ENCODE peak calls at places on chromosomes 11 and 22, in seven cellular contexts. One of them, this sample, is unnamed.

GRCh38 chr11:85970593-85970992 is 98.3 kb downstream of the PICALM start:
- DNase-seq in mucosa of descending colon: no peak
- DNase-seq in GOT3: no peak
- DNase-seq in activated naive CD8-positive, alpha-beta T cell treated with anti-CD3 and anti-CD28 coated beads, Interleukin-2, amount 50 U/mL, for 24 hours: no peak
- DNase-seq in M059J: no peak
- DNase-seq in left ventricle myocardium inferior: no peak
- DNase-seq in brain pericyte: no peak
- DNase-seq in this sample: no peak

GRCh38 chr11:60161107-60161506 is 21.8 kb downstream of the MS4A6A start:
- DNase-seq in mucosa of descending colon: no peak
- DNase-seq in GOT3: no peak
- DNase-seq in activated naive CD8-positive, alpha-beta T cell treated with anti-CD3 and anti-CD28 coated beads, Interleukin-2, amount 50 U/mL, for 24 hours: no peak
- DNase-seq in M059J: no peak
- DNase-seq in left ventricle myocardium inferior: no peak
- DNase-seq in brain pericyte: no peak
- DNase-seq in this sample: no peak

GRCh38 chr11:115778928-115779650 is 274.9 kb upstream of the CADM1 start:
- DNase-seq in mucosa of descending colon: no peak
- DNase-seq in GOT3: no peak
- DNase-seq in activated naive CD8-positive, alpha-beta T cell treated with anti-CD3 and anti-CD28 coated beads, Interleukin-2, amount 50 U/mL, for 24 hours: no peak
- DNase-seq in M059J: peak; percentile 60
- DNase-seq in left ventricle myocardium inferior: no peak
- DNase-seq in brain pericyte: no peak
- DNase-seq in this sample: no peak

GRCh38 chr11:15055620-15056356 is 17.6 kb upstream of the CALCB start:
- DNase-seq in mucosa of descending colon: no peak
- DNase-seq in GOT3: no peak
- DNase-seq in activated naive CD8-positive, alpha-beta T cell treated with anti-CD3 and anti-CD28 coated beads, Interleukin-2, amount 50 U/mL, for 24 hours: no peak
- DNase-seq in M059J: no peak
- DNase-seq in left ventricle myocardium inferior: no peak
- DNase-seq in brain pericyte: no peak
- DNase-seq in this sample: no peak

GRCh38 chr22:27799334-27800249 is 2.0 kb downstream of the MN1 start:
- DNase-seq in mucosa of descending colon: no peak
- DNase-seq in GOT3: no peak
- DNase-seq in activated naive CD8-positive, alpha-beta T cell treated with anti-CD3 and anti-CD28 coated beads, Interleukin-2, amount 50 U/mL, for 24 hours: no peak
- DNase-seq in M059J: peak; percentile 54
- DNase-seq in left ventricle myocardium inferior: peak; percentile 34
- DNase-seq in brain pericyte: no peak
- DNase-seq in this sample: no peak

GRCh38 chr11:102589047-102589459 is 36.1 kb downstream of the MMP20 start:
- DNase-seq in mucosa of descending colon: no peak
- DNase-seq in GOT3: no peak
- DNase-seq in activated naive CD8-positive, alpha-beta T cell treated with anti-CD3 and anti-CD28 coated beads, Interleukin-2, amount 50 U/mL, for 24 hours: no peak
- DNase-seq in M059J: no peak
- DNase-seq in left ventricle myocardium inferior: no peak
- DNase-seq in brain pericyte: no peak
- DNase-seq in this sample: no peak

GRCh38 chr11:117384045-117384444 is 56.4 kb downstream of the CEP164 start:
- DNase-seq in mucosa of descending colon: no peak
- DNase-seq in GOT3: no peak
- DNase-seq in activated naive CD8-positive, alpha-beta T cell treated with anti-CD3 and anti-CD28 coated beads, Interleukin-2, amount 50 U/mL, for 24 hours: no peak
- DNase-seq in M059J: peak; percentile 91
- DNase-seq in left ventricle myocardium inferior: no peak
- DNase-seq in brain pericyte: no peak
- DNase-seq in this sample: no peak

GRCh38 chr11:38788591-38788990 is 2190.6 kb upstream of the RAG2 start:
- DNase-seq in mucosa of descending colon: no peak
- DNase-seq in GOT3: no peak
- DNase-seq in activated naive CD8-positive, alpha-beta T cell treated with anti-CD3 and anti-CD28 coated beads, Interleukin-2, amount 50 U/mL, for 24 hours: no peak
- DNase-seq in M059J: peak; percentile 1
- DNase-seq in left ventricle myocardium inferior: no peak
- DNase-seq in brain pericyte: no peak
- DNase-seq in this sample: no peak

GRCh38 chr11:34064291-34064690 is 12.8 kb downstream of the CAPRIN1 start:
- DNase-seq in mucosa of descending colon: no peak
- DNase-seq in GOT3: no peak
- DNase-seq in activated naive CD8-positive, alpha-beta T cell treated with anti-CD3 and anti-CD28 coated beads, Interleukin-2, amount 50 U/mL, for 24 hours: no peak
- DNase-seq in M059J: no peak
- DNase-seq in left ventricle myocardium inferior: no peak
- DNase-seq in brain pericyte: no peak
- DNase-seq in this sample: no peak

GRCh38 chr11:2775083-2775625 is 75.4 kb upstream of the KCNQ1OT1 start:
- DNase-seq in mucosa of descending colon: peak; percentile 27
- DNase-seq in GOT3: no peak
- DNase-seq in activated naive CD8-positive, alpha-beta T cell treated with anti-CD3 and anti-CD28 coated beads, Interleukin-2, amount 50 U/mL, for 24 hours: no peak
- DNase-seq in M059J: no peak
- DNase-seq in left ventricle myocardium inferior: no peak
- DNase-seq in brain pericyte: no peak
- DNase-seq in this sample: no peak

GRCh38 chr11:130163346-130164220 is 4.0 kb downstream of the ST14 start:
- DNase-seq in mucosa of descending colon: no peak
- DNase-seq in GOT3: no peak
- DNase-seq in activated naive CD8-positive, alpha-beta T cell treated with anti-CD3 and anti-CD28 coated beads, Interleukin-2, amount 50 U/mL, for 24 hours: no peak
- DNase-seq in M059J: peak; percentile 36
- DNase-seq in left ventricle myocardium inferior: no peak
- DNase-seq in brain pericyte: no peak
- DNase-seq in this sample: no peak

GRCh38 chr22:19115628-19116027 is 6.6 kb downstream of the DGCR2 start:
- DNase-seq in mucosa of descending colon: no peak
- DNase-seq in GOT3: no peak
- DNase-seq in activated naive CD8-positive, alpha-beta T cell treated with anti-CD3 and anti-CD28 coated beads, Interleukin-2, amount 50 U/mL, for 24 hours: no peak
- DNase-seq in M059J: no peak
- DNase-seq in left ventricle myocardium inferior: no peak
- DNase-seq in brain pericyte: no peak
- DNase-seq in this sample: no peak

GRCh38 chr11:31233425-31233824 is 136.1 kb downstream of the DCDC1 start:
- DNase-seq in mucosa of descending colon: no peak
- DNase-seq in GOT3: no peak
- DNase-seq in activated naive CD8-positive, alpha-beta T cell treated with anti-CD3 and anti-CD28 coated beads, Interleukin-2, amount 50 U/mL, for 24 hours: no peak
- DNase-seq in M059J: peak; percentile 14
- DNase-seq in left ventricle myocardium inferior: no peak
- DNase-seq in brain pericyte: no peak
- DNase-seq in this sample: no peak

GRCh38 chr11:35141538-35141937 is 2.6 kb downstream of the CD44 start:
- DNase-seq in mucosa of descending colon: peak; percentile 83
- DNase-seq in GOT3: no peak
- DNase-seq in activated naive CD8-positive, alpha-beta T cell treated with anti-CD3 and anti-CD28 coated beads, Interleukin-2, amount 50 U/mL, for 24 hours: no peak
- DNase-seq in M059J: peak; percentile 66
- DNase-seq in left ventricle myocardium inferior: peak; percentile 39
- DNase-seq in brain pericyte: no peak
- DNase-seq in this sample: no peak

GRCh38 chr11:6505577-6506240 is 8.6 kb downstream of the DNHD1 start:
- DNase-seq in mucosa of descending colon: no peak
- DNase-seq in GOT3: no peak
- DNase-seq in activated naive CD8-positive, alpha-beta T cell treated with anti-CD3 and anti-CD28 coated beads, Interleukin-2, amount 50 U/mL, for 24 hours: no peak
- DNase-seq in M059J: peak; percentile 64
- DNase-seq in left ventricle myocardium inferior: no peak
- DNase-seq in brain pericyte: no peak
- DNase-seq in this sample: no peak

GRCh38 chr22:45553333-45554039 is 50.8 kb downstream of the FBLN1 start:
- DNase-seq in mucosa of descending colon: peak; percentile 63
- DNase-seq in GOT3: no peak
- DNase-seq in activated naive CD8-positive, alpha-beta T cell treated with anti-CD3 and anti-CD28 coated beads, Interleukin-2, amount 50 U/mL, for 24 hours: peak; percentile 78
- DNase-seq in M059J: peak; percentile 92
- DNase-seq in left ventricle myocardium inferior: peak; percentile 77
- DNase-seq in brain pericyte: peak; percentile 84
- DNase-seq in this sample: no peak

GRCh38 chr22:45218974-45219373 is 21.7 kb downstream of the KIAA0930 start:
- DNase-seq in mucosa of descending colon: no peak
- DNase-seq in GOT3: no peak
- DNase-seq in activated naive CD8-positive, alpha-beta T cell treated with anti-CD3 and anti-CD28 coated beads, Interleukin-2, amount 50 U/mL, for 24 hours: peak; percentile 25
- DNase-seq in M059J: no peak
- DNase-seq in left ventricle myocardium inferior: no peak
- DNase-seq in brain pericyte: no peak
- DNase-seq in this sample: no peak

GRCh38 chr11:18749681-18750319 is 23.8 kb upstream of the IGSF22 start:
- DNase-seq in mucosa of descending colon: no peak
- DNase-seq in GOT3: no peak
- DNase-seq in activated naive CD8-positive, alpha-beta T cell treated with anti-CD3 and anti-CD28 coated beads, Interleukin-2, amount 50 U/mL, for 24 hours: no peak
- DNase-seq in M059J: peak; percentile 90
- DNase-seq in left ventricle myocardium inferior: no peak
- DNase-seq in brain pericyte: no peak
- DNase-seq in this sample: no peak

GRCh38 chr22:24026733-24027132 is 15.6 kb downstream of the CABIN1 start:
- DNase-seq in mucosa of descending colon: no peak
- DNase-seq in GOT3: no peak
- DNase-seq in activated naive CD8-positive, alpha-beta T cell treated with anti-CD3 and anti-CD28 coated beads, Interleukin-2, amount 50 U/mL, for 24 hours: no peak
- DNase-seq in M059J: no peak
- DNase-seq in left ventricle myocardium inferior: no peak
- DNase-seq in brain pericyte: no peak
- DNase-seq in this sample: no peak

GRCh38 chr11:124214027-124214426 is 26.9 kb upstream of the OR8G1 start:
- DNase-seq in mucosa of descending colon: no peak
- DNase-seq in GOT3: no peak
- DNase-seq in activated naive CD8-positive, alpha-beta T cell treated with anti-CD3 and anti-CD28 coated beads, Interleukin-2, amount 50 U/mL, for 24 hours: no peak
- DNase-seq in M059J: no peak
- DNase-seq in left ventricle myocardium inferior: no peak
- DNase-seq in brain pericyte: no peak
- DNase-seq in this sample: no peak

GRCh38 chr11:128039140-128040021 is 548.0 kb downstream of the ETS1 start:
- DNase-seq in mucosa of descending colon: peak; percentile 80
- DNase-seq in GOT3: no peak
- DNase-seq in activated naive CD8-positive, alpha-beta T cell treated with anti-CD3 and anti-CD28 coated beads, Interleukin-2, amount 50 U/mL, for 24 hours: peak; percentile 73
- DNase-seq in M059J: peak; percentile 96
- DNase-seq in left ventricle myocardium inferior: no peak
- DNase-seq in brain pericyte: no peak
- DNase-seq in this sample: no peak

GRCh38 chr11:1306186-1307162 is 3.0 kb downstream of the TOLLIP start:
- DNase-seq in mucosa of descending colon: no peak
- DNase-seq in GOT3: no peak
- DNase-seq in activated naive CD8-positive, alpha-beta T cell treated with anti-CD3 and anti-CD28 coated beads, Interleukin-2, amount 50 U/mL, for 24 hours: no peak
- DNase-seq in M059J: no peak
- DNase-seq in left ventricle myocardium inferior: no peak
- DNase-seq in brain pericyte: no peak
- DNase-seq in this sample: no peak

GRCh38 chr11:11349870-11350325 is 3.2 kb downstream of the CSNK2A3 start:
- DNase-seq in mucosa of descending colon: no peak
- DNase-seq in GOT3: no peak
- DNase-seq in activated naive CD8-positive, alpha-beta T cell treated with anti-CD3 and anti-CD28 coated beads, Interleukin-2, amount 50 U/mL, for 24 hours: no peak
- DNase-seq in M059J: peak; percentile 15
- DNase-seq in left ventricle myocardium inferior: no peak
- DNase-seq in brain pericyte: peak; percentile 36
- DNase-seq in this sample: no peak

GRCh38 chr11:86502137-86502536 is 127.5 kb downstream of the CCDC81 start:
- DNase-seq in mucosa of descending colon: no peak
- DNase-seq in GOT3: no peak
- DNase-seq in activated naive CD8-positive, alpha-beta T cell treated with anti-CD3 and anti-CD28 coated beads, Interleukin-2, amount 50 U/mL, for 24 hours: no peak
- DNase-seq in M059J: no peak
- DNase-seq in left ventricle myocardium inferior: no peak
- DNase-seq in brain pericyte: no peak
- DNase-seq in this sample: no peak

GRCh38 chr22:36375071-36375980 is 12.4 kb downstream of the MYH9 start:
- DNase-seq in mucosa of descending colon: no peak
- DNase-seq in GOT3: no peak
- DNase-seq in activated naive CD8-positive, alpha-beta T cell treated with anti-CD3 and anti-CD28 coated beads, Interleukin-2, amount 50 U/mL, for 24 hours: no peak
- DNase-seq in M059J: peak; percentile 69
- DNase-seq in left ventricle myocardium inferior: no peak
- DNase-seq in brain pericyte: no peak
- DNase-seq in this sample: no peak

GRCh38 chr11:70423523-70424505 is 25.5 kb downstream of the CTTN start:
- DNase-seq in mucosa of descending colon: no peak
- DNase-seq in GOT3: no peak
- DNase-seq in activated naive CD8-positive, alpha-beta T cell treated with anti-CD3 and anti-CD28 coated beads, Interleukin-2, amount 50 U/mL, for 24 hours: peak; percentile 58
- DNase-seq in M059J: peak; percentile 95
- DNase-seq in left ventricle myocardium inferior: no peak
- DNase-seq in brain pericyte: no peak
- DNase-seq in this sample: no peak

GRCh38 chr11:27250867-27251266 is 112.1 kb downstream of the CCDC34 start:
- DNase-seq in mucosa of descending colon: no peak
- DNase-seq in GOT3: no peak
- DNase-seq in activated naive CD8-positive, alpha-beta T cell treated with anti-CD3 and anti-CD28 coated beads, Interleukin-2, amount 50 U/mL, for 24 hours: no peak
- DNase-seq in M059J: no peak
- DNase-seq in left ventricle myocardium inferior: no peak
- DNase-seq in brain pericyte: no peak
- DNase-seq in this sample: no peak

GRCh38 chr11:3735827-3736226 is 61.5 kb downstream of the NUP98 start:
- DNase-seq in mucosa of descending colon: no peak
- DNase-seq in GOT3: no peak
- DNase-seq in activated naive CD8-positive, alpha-beta T cell treated with anti-CD3 and anti-CD28 coated beads, Interleukin-2, amount 50 U/mL, for 24 hours: no peak
- DNase-seq in M059J: peak; percentile 52
- DNase-seq in left ventricle myocardium inferior: no peak
- DNase-seq in brain pericyte: no peak
- DNase-seq in this sample: no peak

GRCh38 chr22:25514436-25514835 is 50.0 kb upstream of the GRK3 start:
- DNase-seq in mucosa of descending colon: no peak
- DNase-seq in GOT3: no peak
- DNase-seq in activated naive CD8-positive, alpha-beta T cell treated with anti-CD3 and anti-CD28 coated beads, Interleukin-2, amount 50 U/mL, for 24 hours: no peak
- DNase-seq in M059J: peak; percentile 38
- DNase-seq in left ventricle myocardium inferior: no peak
- DNase-seq in brain pericyte: no peak
- DNase-seq in this sample: no peak